ENCODE peak calls at places on chromosomes 6 and 20, in six cellular contexts. M, F, B, N, I and U are unnamed samples.

GRCh38 chr6:53879608-53880007 is 84.8 kb downstream of the LRRC1 start:
- DNase-seq in M (no peak), F (no peak), B (no peak), N (no peak), I (no peak), U (no peak)

GRCh38 chr6:13188306-13188705 is 140.0 kb downstream of the TBC1D7 start:
- DNase-seq in M (no peak), F (no peak), B (no peak), N (no peak), I (no peak), U (no peak)

GRCh38 chr6:53795254-53795701 is 473 bp downstream of the LRRC1 start:
- DNase-seq in M (no peak), F (no peak), B (no peak), N (no peak), I (no peak), U (no peak)

GRCh38 chr6:105402981-105403935 is at the start of gene PREP:
- DNase-seq in M (peak; percentile 72), F (peak; percentile 90), B (no peak), N (peak; percentile 67), I (peak; percentile 28), U (peak; percentile 83)

GRCh38 chr6:6834356-6835342 is 246.1 kb downstream of the LY86 start:
- DNase-seq in M (no peak), F (no peak), B (no peak), N (no peak), I (no peak), U (no peak)

GRCh38 chr6:16238057-16238657 is at the start of gene GMPR:
- DNase-seq in M (peak; percentile 65), F (peak; percentile 93), B (no peak), N (no peak), I (no peak), U (peak; percentile 50)

GRCh38 chr20:5862703-5863039 is 87.7 kb downstream of the TRMT6 start:
- DNase-seq in M (no peak), F (no peak), B (no peak), N (no peak), I (no peak), U (no peak)

GRCh38 chr20:25275813-25276532 is 28.1 kb downstream of the PYGB start:
- DNase-seq in M (no peak), F (no peak), B (no peak), N (no peak), I (no peak), U (peak; percentile 9)

GRCh38 chr20:54680872-54681297 is 205.5 kb downstream of the DOK5 start:
- DNase-seq in M (peak; percentile 15), F (peak; percentile 61), B (no peak), N (peak; percentile 65), I (no peak), U (peak; percentile 28)

GRCh38 chr6:117829594-117830319 is 77.3 kb upstream of the SLC35F1 start:
- DNase-seq in M (peak; percentile 51), F (peak; percentile 14), B (peak; percentile 17), N (peak; percentile 44), I (no peak), U (peak; percentile 70)

GRCh38 chr20:14332796-14333345 is 4.5 kb downstream of the FLRT3 start:
- DNase-seq in M (no peak), F (no peak), B (no peak), N (no peak), I (no peak), U (no peak)

GRCh38 chr6:43989556-43990248 is 137.6 kb downstream of the MRPL14 start:
- DNase-seq in M (no peak), F (no peak), B (no peak), N (no peak), I (no peak), U (no peak)

GRCh38 chr20:59775221-59776055 is 158.0 kb downstream of the SYCP2 start:
- DNase-seq in M (no peak), F (no peak), B (no peak), N (no peak), I (no peak), U (no peak)

DNA sequence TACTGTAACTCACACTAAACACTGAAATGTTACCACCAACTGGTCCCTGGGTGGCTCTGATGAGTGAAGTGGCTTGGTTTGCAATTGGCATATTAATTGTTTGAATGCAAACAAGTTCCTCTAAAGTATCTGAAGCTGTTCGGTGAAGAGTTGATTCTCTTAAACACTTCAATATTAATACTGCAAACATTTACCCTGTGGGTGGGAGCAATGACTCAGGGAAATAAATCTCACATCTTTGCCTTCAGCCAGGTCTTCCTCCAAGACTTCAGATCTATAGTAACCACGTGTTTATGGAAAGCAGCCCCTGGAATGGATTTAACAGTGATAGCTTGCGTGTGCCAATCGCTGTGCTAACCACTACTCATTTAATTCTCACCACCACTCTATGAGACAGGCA is 176.0 kb downstream of the MAFB start:
- DNase-seq in M (no peak), F (no peak), B (no peak), N (no peak), I (no peak), U (no peak)
- TF ChIP-seq ATF3 in M (no peak), F (no peak), B (no peak), N (no peak), I (no peak), U (no peak)

GRCh38 chr6:48325701-48326100 is 214.7 kb upstream of the PTCHD4 start:
- DNase-seq in M (no peak), F (no peak), B (no peak), N (no peak), I (no peak), U (no peak)
- TF ChIP-seq ATF3 in M (no peak), F (no peak), B (no peak), N (no peak), I (no peak), U (no peak)

DNA sequence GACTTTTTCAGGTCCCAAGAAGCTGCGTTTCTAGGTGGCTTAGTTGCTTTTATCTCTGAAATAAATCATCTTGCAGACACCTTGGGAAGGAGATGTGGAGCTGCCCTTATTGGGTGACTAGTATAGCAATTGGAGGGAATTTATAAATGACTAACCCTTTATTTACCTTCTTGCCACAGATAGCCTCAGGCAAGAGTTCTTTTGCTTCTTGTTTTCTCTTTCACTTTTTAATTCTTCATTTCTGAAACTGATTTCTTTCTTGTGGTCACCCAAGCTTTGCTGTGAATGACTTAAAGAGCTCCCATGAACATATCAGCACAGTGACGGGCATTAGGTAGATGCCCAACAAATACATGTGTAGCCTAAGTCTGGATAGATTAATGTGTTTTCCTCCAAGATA is 3.0 kb downstream of the ADGRF4 start:
- DNase-seq in M (no peak), F (no peak), B (no peak), N (no peak), I (peak; percentile 35), U (no peak)
- TF ChIP-seq ATF3 in M (no peak), F (no peak), B (no peak), N (no peak), I (no peak), U (no peak)

DNA sequence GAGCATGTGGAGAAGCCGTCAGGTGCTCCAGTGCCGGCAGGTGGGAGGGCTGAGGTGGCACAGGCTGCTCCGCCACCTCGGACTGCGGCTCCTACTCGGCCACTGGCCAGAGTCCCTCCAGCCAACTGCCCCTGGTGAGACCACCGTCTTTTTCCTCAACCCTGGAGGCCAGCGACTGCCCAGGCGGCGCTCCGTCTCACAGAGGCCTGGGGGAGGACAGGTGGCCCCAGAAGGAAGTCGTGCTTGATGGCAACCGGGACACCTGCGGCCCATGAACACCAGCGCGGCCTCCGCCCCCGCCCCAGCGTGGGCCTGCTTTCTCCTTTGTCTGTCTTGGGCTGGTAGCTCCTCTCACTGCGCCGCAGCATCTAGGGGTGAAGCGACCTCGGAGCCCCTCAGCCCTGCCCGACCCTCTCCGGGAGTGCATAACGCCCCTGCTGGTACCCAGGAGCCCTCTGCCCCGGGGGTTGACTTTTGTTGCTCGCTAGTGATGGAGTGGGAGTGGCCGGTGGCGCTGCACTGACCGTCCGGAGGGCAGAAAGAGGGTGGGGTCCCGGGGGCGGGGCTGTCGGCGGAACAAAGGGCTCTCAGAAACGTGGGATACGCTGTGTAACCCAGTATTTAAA is 706 bp upstream of the TUBB2B start:
- DNase-seq in M (no peak), F (peak; percentile 55), B (no peak), N (no peak), I (no peak), U (peak; percentile 87)
- TF ChIP-seq ATF3 in M (no peak), F (no peak), B (no peak), N (no peak), I (no peak), U (no peak)

DNA sequence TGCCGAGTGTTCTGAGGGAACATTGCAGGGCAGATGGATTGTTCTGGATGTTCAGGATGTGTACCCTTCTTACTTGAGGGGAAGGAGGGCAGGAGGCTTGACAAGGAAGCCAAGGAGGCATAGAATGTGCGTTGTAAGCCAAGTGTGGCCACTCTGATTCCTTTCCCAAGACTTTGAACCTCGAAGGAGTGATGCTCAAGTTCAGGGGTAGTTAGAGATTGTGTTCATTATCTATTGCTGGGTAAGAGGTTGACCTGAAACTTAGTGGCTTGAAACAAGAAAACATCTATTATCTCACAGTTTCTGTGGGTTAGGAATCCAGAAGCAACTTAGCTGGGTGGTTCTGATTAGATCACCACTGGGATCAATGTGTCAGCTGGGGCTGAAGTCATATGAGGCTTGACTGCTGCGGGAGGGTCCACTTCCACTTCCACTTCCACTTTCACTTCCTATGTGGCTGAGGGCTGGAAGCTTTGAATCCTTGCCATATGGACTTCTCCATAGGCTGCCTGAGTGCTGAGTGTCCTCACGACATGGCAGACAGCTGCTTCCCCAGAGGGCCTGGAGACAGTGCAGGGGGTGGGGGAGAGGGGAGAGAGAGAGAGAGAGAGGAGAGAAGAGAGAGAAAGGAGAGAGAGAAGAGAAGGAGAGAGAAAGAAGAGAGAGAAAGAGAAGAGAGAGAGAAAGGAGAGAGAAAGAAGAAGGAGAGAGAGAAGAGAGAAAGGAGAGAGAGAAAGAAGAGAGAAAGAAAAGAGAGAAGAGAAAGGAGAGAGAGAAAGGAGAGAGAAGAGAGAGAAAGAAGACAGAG is 6.9 kb upstream of the CD40 start:
- DNase-seq in M (no peak), F (no peak), B (no peak), N (no peak), I (peak; percentile 75), U (no peak)
- TF ChIP-seq ATF3 in M (no peak), F (no peak), B (no peak), N (no peak), I (peak; percentile 71), U (no peak)